ENCODE peak calls at places on chromosomes 11 and 22, in seven cellular contexts. One of them, this sample, is unnamed.
A peak's percentile ranks its signal among the peaks of the same experiment; 100 is the strongest.

GRCh38 chr11:125923012-125923579 is 18.8 kb downstream of the DDX25 start:
- DNase-seq in AG08396: peak; percentile 73
- DNase-seq in NCI-H460: peak; percentile 63
- DNase-seq in NCI-H1105 treated with DMSO at 0.1 percent for 48 hours: peak; percentile 82
- DNase-seq in HFF-Myc: peak; percentile 36
- DNase-seq in mucosa of gallbladder: peak; percentile 72
- DNase-seq in H54: peak; percentile 30
- DNase-seq in this sample: peak; percentile 70

GRCh38 chr11:11010624-11011127 is 152.8 kb upstream of the ZBED5 start:
- DNase-seq in NCI-H1105 treated with DMSO at 0.1 percent for 48 hours: no peak
- DNase-seq in H54: no peak
- DNase-seq in NCI-H460: no peak
- DNase-seq in AG08396: peak; percentile 20
- DNase-seq in HFF-Myc: no peak
- DNase-seq in mucosa of gallbladder: peak; percentile 29
- DNase-seq in this sample: no peak

GRCh38 chr11:61021661-61022212 is 50.3 kb downstream of the CD6 start:
- DNase-seq in AG08396: no peak
- DNase-seq in H54: no peak
- DNase-seq in mucosa of gallbladder: peak; percentile 72
- DNase-seq in HFF-Myc: no peak
- DNase-seq in NCI-H460: no peak
- DNase-seq in NCI-H1105 treated with DMSO at 0.1 percent for 48 hours: no peak
- DNase-seq in this sample: peak; percentile 75

GRCh38 chr11:83132191-83132590 is 24.7 kb upstream of the PCF11 start:
- DNase-seq in NCI-H460: no peak
- DNase-seq in AG08396: no peak
- DNase-seq in NCI-H1105 treated with DMSO at 0.1 percent for 48 hours: no peak
- DNase-seq in mucosa of gallbladder: no peak
- DNase-seq in HFF-Myc: no peak
- DNase-seq in H54: no peak
- DNase-seq in this sample: no peak

GRCh38 chr22:44109417-44109816 is 71.3 kb upstream of the PARVG start:
- DNase-seq in NCI-H1105 treated with DMSO at 0.1 percent for 48 hours: no peak
- DNase-seq in HFF-Myc: no peak
- DNase-seq in NCI-H460: no peak
- DNase-seq in mucosa of gallbladder: no peak
- DNase-seq in AG08396: no peak
- DNase-seq in H54: no peak
- DNase-seq in this sample: no peak

GRCh38 chr11:69377953-69378302 is 84.0 kb downstream of the MYEOV start:
- DNase-seq in HFF-Myc: no peak
- DNase-seq in NCI-H1105 treated with DMSO at 0.1 percent for 48 hours: no peak
- DNase-seq in mucosa of gallbladder: no peak
- DNase-seq in AG08396: no peak
- DNase-seq in H54: no peak
- DNase-seq in NCI-H460: no peak
- DNase-seq in this sample: no peak

GRCh38 chr11:115706735-115707134 is 202.5 kb upstream of the CADM1 start:
- DNase-seq in NCI-H460: no peak
- DNase-seq in NCI-H1105 treated with DMSO at 0.1 percent for 48 hours: no peak
- DNase-seq in H54: no peak
- DNase-seq in mucosa of gallbladder: no peak
- DNase-seq in AG08396: no peak
- DNase-seq in HFF-Myc: no peak
- DNase-seq in this sample: no peak

GRCh38 chr11:10587995-10588394 is 19.5 kb upstream of the LYVE1 start:
- DNase-seq in H54: no peak
- DNase-seq in NCI-H460: no peak
- DNase-seq in HFF-Myc: no peak
- DNase-seq in AG08396: no peak
- DNase-seq in NCI-H1105 treated with DMSO at 0.1 percent for 48 hours: no peak
- DNase-seq in mucosa of gallbladder: no peak
- DNase-seq in this sample: no peak

GRCh38 chr22:41094036-41094435 is 1.6 kb downstream of the EP300 start:
- DNase-seq in NCI-H460: peak; percentile 8
- DNase-seq in H54: peak; percentile 19
- DNase-seq in HFF-Myc: no peak
- DNase-seq in NCI-H1105 treated with DMSO at 0.1 percent for 48 hours: peak; percentile 12
- DNase-seq in AG08396: peak; percentile 37
- DNase-seq in mucosa of gallbladder: no peak
- DNase-seq in this sample: peak; percentile 41

GRCh38 chr11:130214861-130215530 is 55.4 kb downstream of the ST14 start:
- DNase-seq in mucosa of gallbladder: peak; percentile 6
- DNase-seq in NCI-H1105 treated with DMSO at 0.1 percent for 48 hours: no peak
- DNase-seq in AG08396: no peak
- DNase-seq in H54: no peak
- DNase-seq in HFF-Myc: no peak
- DNase-seq in NCI-H460: no peak
- DNase-seq in this sample: no peak

GRCh38 chr11:112834277-112834755 is 126.9 kb upstream of the NCAM1 start:
- DNase-seq in NCI-H460: no peak
- DNase-seq in NCI-H1105 treated with DMSO at 0.1 percent for 48 hours: peak; percentile 79
- DNase-seq in mucosa of gallbladder: peak; percentile 22
- DNase-seq in HFF-Myc: no peak
- DNase-seq in H54: no peak
- DNase-seq in AG08396: no peak
- DNase-seq in this sample: peak; percentile 23

GRCh38 chr22:29300807-29301601 is 5.4 kb upstream of the GAS2L1 start:
- DNase-seq in NCI-H460: no peak
- DNase-seq in AG08396: no peak
- DNase-seq in HFF-Myc: no peak
- DNase-seq in NCI-H1105 treated with DMSO at 0.1 percent for 48 hours: no peak
- DNase-seq in mucosa of gallbladder: no peak
- DNase-seq in H54: no peak
- DNase-seq in this sample: no peak

GRCh38 chr11:47144541-47144940 is 32.1 kb downstream of the ARFGAP2 start:
- DNase-seq in AG08396: no peak
- DNase-seq in mucosa of gallbladder: no peak
- DNase-seq in NCI-H1105 treated with DMSO at 0.1 percent for 48 hours: no peak
- DNase-seq in HFF-Myc: peak; percentile 62
- DNase-seq in H54: no peak
- DNase-seq in NCI-H460: no peak
- DNase-seq in this sample: no peak

GRCh38 chr22:27139935-27140493 is 482.6 kb downstream of the MIAT start:
- DNase-seq in AG08396: peak; percentile 50
- DNase-seq in NCI-H1105 treated with DMSO at 0.1 percent for 48 hours: no peak
- DNase-seq in mucosa of gallbladder: no peak
- DNase-seq in HFF-Myc: peak; percentile 61
- DNase-seq in H54: peak; percentile 53
- DNase-seq in NCI-H460: peak; percentile 24
- DNase-seq in this sample: no peak

GRCh38 chr11:112613051-112613972 is 347.9 kb upstream of the NCAM1 start:
- DNase-seq in AG08396: peak; percentile 8
- DNase-seq in HFF-Myc: peak; percentile 6
- DNase-seq in NCI-H1105 treated with DMSO at 0.1 percent for 48 hours: peak; percentile 62
- DNase-seq in H54: peak; percentile 29
- DNase-seq in NCI-H460: no peak
- DNase-seq in mucosa of gallbladder: peak; percentile 45
- DNase-seq in this sample: peak; percentile 97

GRCh38 chr11:112357488-112357887 is 96.8 kb upstream of the PLET1 start:
- DNase-seq in NCI-H460: no peak
- DNase-seq in mucosa of gallbladder: no peak
- DNase-seq in HFF-Myc: no peak
- DNase-seq in H54: no peak
- DNase-seq in AG08396: no peak
- DNase-seq in NCI-H1105 treated with DMSO at 0.1 percent for 48 hours: no peak
- DNase-seq in this sample: no peak

GRCh38 chr11:35621620-35622019 is 3.4 kb downstream of the FJX1 start:
- DNase-seq in NCI-H460: no peak
- DNase-seq in NCI-H1105 treated with DMSO at 0.1 percent for 48 hours: no peak
- DNase-seq in mucosa of gallbladder: no peak
- DNase-seq in H54: no peak
- DNase-seq in AG08396: no peak
- DNase-seq in HFF-Myc: no peak
- DNase-seq in this sample: no peak

GRCh38 chr11:64331569-64332371 is 8.2 kb upstream of the CCDC88B start:
- DNase-seq in NCI-H460: peak; percentile 83
- DNase-seq in mucosa of gallbladder: peak; percentile 77
- DNase-seq in AG08396: peak; percentile 88
- DNase-seq in NCI-H1105 treated with DMSO at 0.1 percent for 48 hours: no peak
- DNase-seq in H54: peak; percentile 90
- DNase-seq in HFF-Myc: peak; percentile 60
- DNase-seq in this sample: peak; percentile 99

GRCh38 chr22:30077279-30077678 is 3.0 kb upstream of the HORMAD2 start:
- DNase-seq in H54: no peak
- DNase-seq in NCI-H460: no peak
- DNase-seq in NCI-H1105 treated with DMSO at 0.1 percent for 48 hours: no peak
- DNase-seq in mucosa of gallbladder: no peak
- DNase-seq in HFF-Myc: no peak
- DNase-seq in AG08396: no peak
- DNase-seq in this sample: no peak

GRCh38 chr22:35119494-35119893 is 53.5 kb downstream of the ISX start:
- DNase-seq in NCI-H1105 treated with DMSO at 0.1 percent for 48 hours: no peak
- DNase-seq in AG08396: no peak
- DNase-seq in HFF-Myc: no peak
- DNase-seq in mucosa of gallbladder: no peak
- DNase-seq in H54: no peak
- DNase-seq in NCI-H460: no peak
- DNase-seq in this sample: no peak

GRCh38 chr11:67312187-67313021 is 9.1 kb downstream of the SSH3 start:
- DNase-seq in mucosa of gallbladder: peak; percentile 70
- DNase-seq in AG08396: no peak
- DNase-seq in HFF-Myc: no peak
- DNase-seq in NCI-H1105 treated with DMSO at 0.1 percent for 48 hours: no peak
- DNase-seq in H54: no peak
- DNase-seq in NCI-H460: no peak
- DNase-seq in this sample: no peak

GRCh38 chr11:2325719-2326118 is 23.9 kb downstream of the TSPAN32 start:
- DNase-seq in mucosa of gallbladder: peak; percentile 57
- DNase-seq in H54: peak; percentile 57
- DNase-seq in AG08396: peak; percentile 77
- DNase-seq in HFF-Myc: no peak
- DNase-seq in NCI-H1105 treated with DMSO at 0.1 percent for 48 hours: no peak
- DNase-seq in NCI-H460: no peak
- DNase-seq in this sample: no peak

GRCh38 chr11:120332822-120333716 is 3.1 kb upstream of the ARHGEF12 start:
- DNase-seq in H54: no peak
- DNase-seq in NCI-H460: no peak
- DNase-seq in AG08396: no peak
- DNase-seq in mucosa of gallbladder: no peak
- DNase-seq in HFF-Myc: no peak
- DNase-seq in NCI-H1105 treated with DMSO at 0.1 percent for 48 hours: no peak
- DNase-seq in this sample: peak; percentile 13

GRCh38 chr11:78295991-78296930 is 107.5 kb downstream of the USP35 start:
- DNase-seq in AG08396: no peak
- DNase-seq in mucosa of gallbladder: no peak
- DNase-seq in NCI-H460: no peak
- DNase-seq in HFF-Myc: no peak
- DNase-seq in NCI-H1105 treated with DMSO at 0.1 percent for 48 hours: no peak
- DNase-seq in H54: no peak
- DNase-seq in this sample: no peak

GRCh38 chr11:82631722-82632630 is 101.7 kb downstream of the FAM181B start:
- DNase-seq in mucosa of gallbladder: no peak
- DNase-seq in AG08396: no peak
- DNase-seq in HFF-Myc: no peak
- DNase-seq in H54: no peak
- DNase-seq in NCI-H460: no peak
- DNase-seq in NCI-H1105 treated with DMSO at 0.1 percent for 48 hours: no peak
- DNase-seq in this sample: no peak

GRCh38 chr22:25636323-25636722 is 71.8 kb downstream of the GRK3 start:
- DNase-seq in NCI-H460: no peak
- DNase-seq in mucosa of gallbladder: no peak
- DNase-seq in H54: no peak
- DNase-seq in AG08396: no peak
- DNase-seq in NCI-H1105 treated with DMSO at 0.1 percent for 48 hours: no peak
- DNase-seq in HFF-Myc: no peak
- DNase-seq in this sample: no peak

GRCh38 chr11:114059278-114059983 is at the start of gene ZBTB16:
- DNase-seq in NCI-H1105 treated with DMSO at 0.1 percent for 48 hours: peak; percentile 87
- DNase-seq in mucosa of gallbladder: peak; percentile 82
- DNase-seq in HFF-Myc: no peak
- DNase-seq in H54: no peak
- DNase-seq in AG08396: no peak
- DNase-seq in NCI-H460: no peak
- DNase-seq in this sample: no peak

GRCh38 chr22:44972363-44973083 is 37.3 kb downstream of the PHF21B start:
- DNase-seq in NCI-H1105 treated with DMSO at 0.1 percent for 48 hours: no peak
- DNase-seq in AG08396: no peak
- DNase-seq in NCI-H460: no peak
- DNase-seq in HFF-Myc: no peak
- DNase-seq in mucosa of gallbladder: no peak
- DNase-seq in H54: no peak
- DNase-seq in this sample: peak; percentile 70

GRCh38 chr22:40243891-40244290 is 66.2 kb downstream of the TNRC6B start:
- DNase-seq in mucosa of gallbladder: no peak
- DNase-seq in H54: no peak
- DNase-seq in HFF-Myc: no peak
- DNase-seq in NCI-H1105 treated with DMSO at 0.1 percent for 48 hours: no peak
- DNase-seq in NCI-H460: no peak
- DNase-seq in AG08396: no peak
- DNase-seq in this sample: no peak

GRCh38 chr22:19480789-19481188 is 1.1 kb downstream of the CDC45 start:
- DNase-seq in H54: no peak
- DNase-seq in NCI-H460: no peak
- DNase-seq in HFF-Myc: no peak
- DNase-seq in AG08396: no peak
- DNase-seq in NCI-H1105 treated with DMSO at 0.1 percent for 48 hours: no peak
- DNase-seq in mucosa of gallbladder: no peak
- DNase-seq in this sample: no peak

GRCh38 chr11:6531267-6531752 is 34.2 kb downstream of the DNHD1 start:
- DNase-seq in NCI-H460: peak; percentile 44
- DNase-seq in NCI-H1105 treated with DMSO at 0.1 percent for 48 hours: peak; percentile 58
- DNase-seq in HFF-Myc: peak; percentile 33
- DNase-seq in AG08396: peak; percentile 56
- DNase-seq in mucosa of gallbladder: peak; percentile 27
- DNase-seq in H54: peak; percentile 33
- DNase-seq in this sample: peak; percentile 19

GRCh38 chr11:118615282-118615979 is 8.0 kb downstream of the PHLDB1 start:
- DNase-seq in AG08396: no peak
- DNase-seq in NCI-H1105 treated with DMSO at 0.1 percent for 48 hours: no peak
- DNase-seq in H54: no peak
- DNase-seq in mucosa of gallbladder: no peak
- DNase-seq in HFF-Myc: no peak
- DNase-seq in NCI-H460: no peak
- DNase-seq in this sample: no peak

GRCh38 chr11:65575568-65576231 is at the start of gene EHBP1L1:
- DNase-seq in AG08396: peak; percentile 88
- DNase-seq in H54: no peak
- DNase-seq in NCI-H460: peak; percentile 43
- DNase-seq in NCI-H1105 treated with DMSO at 0.1 percent for 48 hours: no peak
- DNase-seq in mucosa of gallbladder: peak; percentile 51
- DNase-seq in HFF-Myc: no peak
- DNase-seq in this sample: peak; percentile 94

GRCh38 chr11:57460756-57461749 is 725 bp downstream of the RTN4RL2 start:
- DNase-seq in H54: no peak
- DNase-seq in mucosa of gallbladder: no peak
- DNase-seq in NCI-H460: no peak
- DNase-seq in HFF-Myc: no peak
- DNase-seq in NCI-H1105 treated with DMSO at 0.1 percent for 48 hours: peak; percentile 40
- DNase-seq in AG08396: no peak
- DNase-seq in this sample: peak; percentile 86

GRCh38 chr22:21952586-21953571 is at the start of gene PPM1F:
- DNase-seq in mucosa of gallbladder: peak; percentile 86
- DNase-seq in NCI-H1105 treated with DMSO at 0.1 percent for 48 hours: peak; percentile 71
- DNase-seq in H54: peak; percentile 73
- DNase-seq in HFF-Myc: no peak
- DNase-seq in NCI-H460: peak; percentile 68
- DNase-seq in AG08396: peak; percentile 98
- DNase-seq in this sample: peak; percentile 68

GRCh38 chr11:76279651-76280050 is 73.3 kb upstream of the WNT11 start:
- DNase-seq in NCI-H460: no peak
- DNase-seq in H54: no peak
- DNase-seq in mucosa of gallbladder: no peak
- DNase-seq in AG08396: no peak
- DNase-seq in HFF-Myc: no peak
- DNase-seq in NCI-H1105 treated with DMSO at 0.1 percent for 48 hours: no peak
- DNase-seq in this sample: peak; percentile 93

GRCh38 chr22:19892249-19892879 is 37.7 kb upstream of the GNB1L start:
- DNase-seq in NCI-H1105 treated with DMSO at 0.1 percent for 48 hours: peak; percentile 61
- DNase-seq in HFF-Myc: peak; percentile 30
- DNase-seq in mucosa of gallbladder: no peak
- DNase-seq in H54: no peak
- DNase-seq in NCI-H460: no peak
- DNase-seq in AG08396: no peak
- DNase-seq in this sample: no peak

This sample was measured in RPMI8226.